ENCODE peak calls at places on chromosomes 5 and 9, in six cellular contexts. N, G, K, H, S and B are unnamed samples.

GRCh38 chr5:135219868-135220267 is 179.2 kb downstream of the MACROH2A1 start:
- DNase-seq in N (no peak), K (peak), S (no peak), G (no peak), H (no peak), B (no peak)

GRCh38 chr5:155082401-155082800 is 68.8 kb downstream of the KIF4B start:
- DNase-seq in K (no peak), G (no peak), S (no peak), N (no peak), H (no peak), B (no peak)

GRCh38 chr9:134589748-134590147 is 51.9 kb upstream of the COL5A1 start:
- DNase-seq in N (no peak), G (no peak), H (no peak), K (peak), S (no peak), B (no peak)

GRCh38 chr9:123834907-123835562 is 94.9 kb downstream of the DENND1A start:
- DNase-seq in G (no peak), N (peak), S (peak), H (no peak), K (no peak), B (no peak)

GRCh38 chr9:123696476-123696875 is 233.4 kb downstream of the DENND1A start:
- DNase-seq in G (no peak), K (no peak), S (no peak), N (no peak), H (no peak), B (no peak)

GRCh38 chr9:133742849-133743444 is 4.8 kb upstream of the SARDH start:
- DNase-seq in H (peak), G (peak), S (peak), N (peak), K (peak), B (peak)

GRCh38 chr5:128053291-128053954 is 30.1 kb upstream of the SLC12A2 start:
- DNase-seq in G (no peak), N (no peak), H (no peak), S (no peak), K (no peak), B (no peak)

GRCh38 chr5:142770650-142771609 is 753 bp downstream of the ARHGAP26 start:
- DNase-seq in K (peak), N (peak), H (peak), S (peak), G (peak), B (no peak)

GRCh38 chr9:94875300-94876063 is 149.0 kb downstream of the AOPEP start:
- DNase-seq in K (no peak), H (no peak), N (peak), S (peak), G (no peak), B (no peak)

GRCh38 chr5:45696206-45696836 is at the start of gene HCN1:
- DNase-seq in K (peak), N (peak), H (peak), S (peak), G (no peak), B (peak)

GRCh38 chr9:3981897-3982296 is 318.0 kb downstream of the GLIS3 start:
- DNase-seq in S (no peak), G (no peak), N (no peak), H (no peak), K (no peak), B (no peak)

GRCh38 chr9:73714294-73714693 is 562.6 kb downstream of the ANXA1 start:
- DNase-seq in H (no peak), G (no peak), K (no peak), S (no peak), N (no peak), B (no peak)

GRCh38 chr9:133063500-133064231 is 1.9 kb downstream of the CEL start:
- DNase-seq in H (no peak), S (no peak), G (no peak), N (no peak), K (no peak), B (no peak)

GRCh38 chr9:100106616-100107015 is 7.6 kb downstream of the INVS start:
- DNase-seq in K (no peak), G (no peak), H (no peak), S (no peak), N (no peak), B (no peak)

GRCh38 chr9:5563886-5564285 is 53.6 kb downstream of the PDCD1LG2 start:
- DNase-seq in G (no peak), S (no peak), H (no peak), N (no peak), K (no peak), B (no peak)

GRCh38 chr5:65359981-65360380 is 121.7 kb downstream of the ADAMTS6 start:
- DNase-seq in G (no peak), H (no peak), S (no peak), K (no peak), N (no peak), B (no peak)

GRCh38 chr9:131747352-131747751 is 7.5 kb upstream of the RAPGEF1 start:
- DNase-seq in S (peak), K (no peak), G (peak), H (no peak), N (no peak), B (no peak)

GRCh38 chr5:168654225-168654624 is 75.1 kb upstream of the PANK3 start:
- DNase-seq in N (no peak), G (no peak), H (peak), K (no peak), S (no peak), B (no peak)

GRCh38 chr5:163408311-163408923 is 29.0 kb upstream of the CCNG1 start:
- DNase-seq in K (no peak), N (peak), S (peak), G (peak), H (no peak), B (no peak)

GRCh38 chr9:134291961-134292871 is 34.0 kb upstream of the RXRA start:
- DNase-seq in K (no peak), G (no peak), S (no peak), N (no peak), H (no peak), B (no peak)

GRCh38 chr5:120528609-120529008 is 64.5 kb downstream of the PRR16 start:
- DNase-seq in N (no peak), S (no peak), H (no peak), K (no peak), G (no peak), B (no peak)

GRCh38 chr5:1204693-1205242 is 3.4 kb downstream of the SLC6A19 start:
- DNase-seq in H (no peak), G (peak), N (no peak), S (no peak), K (no peak), B (no peak)

GRCh38 chr5:54656261-54656728 is 138.7 kb downstream of the SNX18 start:
- DNase-seq in K (no peak), G (no peak), N (no peak), H (no peak), S (no peak), B (no peak)

GRCh38 chr5:54523534-54523933 is 6.0 kb downstream of the SNX18 start:
- DNase-seq in S (no peak), K (no peak), H (no peak), G (no peak), N (no peak), B (no peak)

GRCh38 chr5:115296130-115296997 is at the start of gene CCDC112:
- DNase-seq in S (peak), G (peak), N (peak), H (peak), K (peak), B (peak)

GRCh38 chr9:128160603-128160987 is 530 bp downstream of the BBLN start:
- DNase-seq in G (no peak), H (no peak), N (peak), K (no peak), S (peak), B (no peak)

GRCh38 chr9:96232539-96233241 is 69.3 kb downstream of the HSD17B3 start:
- DNase-seq in N (peak), G (peak), H (peak), S (peak), K (no peak), B (no peak)

GRCh38 chr9:69012690-69013403 is 1.1 kb downstream of the PRKACG start:
- DNase-seq in S (no peak), G (no peak), K (no peak), N (peak), H (no peak), B (no peak)

GRCh38 chr9:95581900-95582299 is 65.1 kb upstream of the PTCH1 start:
- DNase-seq in K (no peak), S (no peak), H (no peak), G (no peak), N (no peak), B (no peak)

GRCh38 chr9:107312651-107313050 is 29.6 kb downstream of the RAD23B start:
- DNase-seq in G (no peak), K (no peak), N (no peak), S (no peak), H (no peak), B (no peak)

GRCh38 chr9:129620669-129621295 is at the start of gene C9orf50:
- DNase-seq in N (no peak), K (no peak), S (no peak), G (no peak), H (no peak), B (no peak)

GRCh38 chr5:44252545-44252944 is 136.7 kb downstream of the FGF10 start:
- DNase-seq in N (no peak), K (no peak), G (no peak), H (no peak), S (no peak), B (no peak)

GRCh38 chr9:69215774-69216482 is 41.9 kb downstream of the TJP2 start:
- DNase-seq in S (no peak), K (no peak), H (no peak), N (no peak), G (no peak), B (no peak)

GRCh38 chr9:108296056-108296455 is 559.7 kb downstream of the ACTL7B start:
- DNase-seq in K (no peak), G (no peak), H (no peak), S (no peak), N (no peak), B (no peak)

GRCh38 chr5:11504794-11505193 is 399.5 kb downstream of the CTNND2 start:
- DNase-seq in S (no peak), G (peak), N (no peak), K (no peak), H (no peak), B (no peak)

GRCh38 chr9:79220246-79220645 is 351.5 kb upstream of the TLE4 start:
- DNase-seq in N (no peak), H (no peak), K (no peak), G (no peak), S (no peak), B (no peak)

GRCh38 chr9:18281291-18281690 is 192.7 kb upstream of the ADAMTSL1 start:
- DNase-seq in H (no peak), N (no peak), S (no peak), G (no peak), K (no peak), B (no peak)

GRCh38 chr9:89448381-89448780 is 49.5 kb downstream of the SEMA4D start:
- DNase-seq in K (no peak), H (no peak), S (no peak), N (peak), G (no peak), B (no peak)

GRCh38 chr9:89445135-89445797 is 52.6 kb downstream of the SEMA4D start:
- DNase-seq in G (no peak), S (no peak), N (no peak), H (no peak), K (no peak), B (no peak)

GRCh38 chr9:89447416-89447815 is 50.5 kb downstream of the SEMA4D start:
- DNase-seq in N (no peak), K (no peak), S (no peak), H (no peak), G (no peak), B (no peak)

GRCh38 chr9:89445801-89446228 is 52.1 kb downstream of the SEMA4D start:
- DNase-seq in N (no peak), K (no peak), H (no peak), S (no peak), G (no peak), B (no peak)

DNA sequence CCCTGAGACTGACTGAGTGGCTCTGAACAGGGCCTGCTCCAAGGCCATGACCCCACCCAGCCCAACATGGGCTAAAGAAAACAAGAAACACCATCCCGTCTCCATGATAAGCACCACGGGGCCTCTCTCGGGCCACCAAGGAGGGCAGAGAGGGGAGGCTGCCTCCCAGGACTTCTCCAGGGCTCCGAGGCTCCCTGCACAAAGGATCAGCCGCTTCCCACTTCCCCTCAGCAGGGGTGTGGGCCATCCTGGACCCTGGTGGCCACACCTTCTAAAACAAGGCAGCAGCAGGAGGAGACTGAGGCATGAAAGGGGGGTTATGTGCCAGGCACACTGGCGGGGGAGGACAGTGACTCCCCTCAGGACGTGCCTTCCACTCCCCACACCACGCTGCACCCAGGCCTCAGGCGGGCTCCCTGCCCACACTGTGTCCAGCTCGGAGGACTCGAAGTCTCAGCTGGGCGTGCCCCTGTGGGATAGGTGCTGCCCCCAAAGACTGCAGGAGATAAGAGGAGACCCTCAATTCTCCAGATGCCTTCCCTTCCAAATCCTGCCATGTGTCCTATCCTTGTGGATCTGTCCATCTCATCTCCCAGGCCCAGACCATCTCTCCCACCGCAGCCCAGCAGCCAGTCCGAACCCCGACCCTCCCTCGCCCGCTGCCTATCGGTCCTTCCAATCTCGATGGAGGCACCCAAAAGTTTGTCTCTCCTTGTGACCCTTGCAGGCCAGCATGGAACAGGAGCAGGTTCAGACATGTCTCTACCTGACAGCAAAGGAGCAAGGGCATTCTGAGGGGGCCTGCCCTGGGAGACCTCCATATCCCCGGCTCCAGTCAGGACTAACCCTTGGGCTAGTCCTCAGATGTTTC is 51.2 kb downstream of the SEMA4D start:
- DNase-seq in N (no peak), K (no peak), S (no peak), H (no peak), G (no peak), B (no peak)
- TF ChIP-seq CTCF in N (no peak), K (no peak), S (no peak), H (no peak), G (no peak), B (no peak)

DNA sequence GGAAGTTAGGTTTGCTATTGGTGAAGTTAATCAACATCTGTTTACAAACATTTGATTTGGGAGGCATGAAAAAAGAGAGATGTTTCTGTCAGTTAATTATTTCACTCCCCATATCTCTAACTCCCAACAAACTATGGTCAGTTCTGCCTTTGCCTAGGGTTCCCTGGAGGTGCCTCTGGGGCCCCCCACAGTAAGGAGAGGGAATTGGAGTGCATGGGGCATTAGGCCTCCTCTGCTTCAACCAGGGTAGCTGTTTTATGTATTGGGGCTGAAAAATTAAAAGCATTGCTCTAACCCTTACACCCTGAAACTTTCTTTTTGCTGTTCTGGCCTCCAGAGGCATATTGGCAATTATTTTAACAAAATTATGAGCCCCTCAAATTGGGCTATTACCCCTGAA is 32.3 kb downstream of the RUSC2 start:
- DNase-seq in K (no peak), G (no peak), S (no peak), N (no peak), H (no peak), B (no peak)
- TF ChIP-seq CTCF in K (peak), G (no peak), S (no peak), N (no peak), H (no peak), B (no peak)

DNA sequence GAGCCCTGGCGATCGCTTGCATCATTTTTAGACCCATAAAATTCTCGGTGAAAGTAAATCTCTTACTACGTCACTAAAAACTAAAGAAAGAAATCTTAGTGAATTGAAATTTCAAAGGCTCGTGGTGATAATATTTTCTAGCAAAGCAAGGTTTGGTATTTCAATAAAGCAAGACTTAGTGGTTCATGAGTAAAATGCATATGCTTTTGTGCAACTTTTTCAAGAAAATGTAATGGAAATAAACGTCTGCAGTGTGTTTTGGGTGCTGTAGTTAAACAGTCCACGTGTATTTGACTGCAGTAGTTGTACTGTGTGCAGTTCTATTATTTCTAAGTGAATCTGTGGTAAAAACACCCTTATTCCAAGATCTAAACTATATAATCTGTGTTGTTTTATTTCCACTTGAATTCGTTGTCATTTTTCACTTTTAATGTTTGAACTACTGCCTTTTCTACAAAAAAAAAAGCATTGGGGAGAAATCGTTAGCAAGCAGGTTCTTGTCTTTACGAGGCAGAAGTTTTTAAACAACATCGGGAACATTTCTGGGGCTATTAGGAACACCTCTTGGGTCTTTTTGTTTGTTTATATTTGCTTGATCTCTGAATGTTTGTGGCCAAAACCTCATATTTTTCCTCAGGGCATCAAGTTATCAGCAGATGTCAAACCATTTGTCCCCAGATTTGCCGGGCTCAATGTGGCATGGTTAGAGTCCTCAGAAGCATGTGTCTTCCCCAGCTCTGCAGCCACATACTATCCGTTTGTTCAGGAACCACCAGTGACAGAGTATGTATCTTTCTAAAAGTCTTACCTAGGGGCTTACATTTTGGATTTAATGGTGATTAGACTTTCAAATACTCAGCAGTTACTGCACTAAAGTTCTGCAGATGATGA is 960 bp downstream of the SECISBP2 start:
- DNase-seq in G (no peak), S (no peak), H (no peak), N (no peak), K (no peak), B (no peak)
- TF ChIP-seq CTCF in G (peak), S (no peak), H (no peak), N (no peak), K (no peak), B (no peak)

DNA sequence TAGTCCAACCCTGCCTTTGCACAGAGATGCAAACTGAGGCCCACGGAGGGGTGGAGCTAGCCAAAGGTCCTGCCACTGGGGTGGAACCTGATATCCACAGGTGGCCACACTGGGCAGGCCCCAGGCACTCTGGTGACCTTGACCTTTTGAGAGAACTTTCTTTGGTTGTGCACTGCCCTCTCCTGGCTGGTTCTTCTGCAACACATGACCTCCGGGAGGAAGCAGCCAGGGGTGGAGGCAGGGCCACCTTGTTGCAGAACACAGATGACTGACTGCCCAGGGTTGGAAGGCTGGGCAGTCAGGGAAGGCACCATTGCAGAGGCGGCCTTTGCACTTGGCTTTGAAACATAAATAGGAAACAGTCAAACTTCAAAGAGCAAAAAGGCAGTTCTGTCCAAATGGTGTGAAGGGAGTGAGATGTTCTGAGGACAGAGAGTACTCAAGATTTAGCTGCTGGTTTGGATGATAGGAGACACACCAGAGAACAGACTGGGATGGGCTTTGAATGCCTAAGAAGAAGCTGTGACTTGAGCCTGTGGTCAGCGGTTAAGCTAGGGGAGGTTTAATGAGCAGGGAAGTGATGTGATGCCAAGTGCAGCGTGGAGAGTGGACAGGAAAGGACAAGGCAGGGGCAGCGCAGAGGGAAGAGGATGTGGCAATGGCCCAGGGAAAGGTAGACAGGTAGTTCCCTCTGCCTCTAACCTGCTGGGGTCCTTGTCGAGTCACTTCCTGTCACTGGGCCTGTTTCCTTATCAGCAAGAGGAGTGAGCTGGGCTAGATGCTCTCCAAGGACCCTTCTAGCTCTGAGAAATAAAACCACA is 6.8 kb upstream of the TCOF1 start:
- DNase-seq in K (no peak), N (peak), H (peak), S (peak), G (peak), B (peak)
- TF ChIP-seq CTCF in K (peak), N (peak), H (peak), S (peak), G (peak), B (no peak)

GRCh38 chr9:26770821-26771220 is 121.8 kb downstream of the CAAP1 start:
- DNase-seq in G (no peak), K (no peak), S (no peak), N (no peak), H (no peak), B (no peak)

GRCh38 chr9:26773054-26773453 is 119.5 kb downstream of the CAAP1 start:
- DNase-seq in H (no peak), N (no peak), K (no peak), S (no peak), G (no peak), B (no peak)

GRCh38 chr9:26768196-26768595 is 124.4 kb downstream of the CAAP1 start:
- DNase-seq in G (no peak), N (no peak), S (no peak), H (no peak), K (no peak), B (no peak)
- TF ChIP-seq CTCF in G (no peak), N (no peak), S (no peak), H (no peak), K (no peak), B (no peak)

GRCh38 chr9:120730661-120731514 is 16.6 kb upstream of the MEGF9 start:
- DNase-seq in S (no peak), G (peak), K (no peak), N (no peak), H (no peak), B (no peak)

GRCh38 chr9:120734607-120735006 is 20.3 kb upstream of the MEGF9 start:
- DNase-seq in S (no peak), K (no peak), N (no peak), G (no peak), H (no peak), B (no peak)

GRCh38 chr9:120726484-120726883 is 12.2 kb upstream of the MEGF9 start:
- DNase-seq in K (no peak), S (no peak), H (no peak), N (no peak), G (no peak), B (no peak)

GRCh38 chr9:120733190-120733589 is 18.9 kb upstream of the MEGF9 start:
- DNase-seq in G (no peak), K (no peak), N (no peak), S (no peak), H (no peak), B (no peak)

GRCh38 chr9:120729796-120730195 is 15.5 kb upstream of the MEGF9 start:
- DNase-seq in G (no peak), S (no peak), H (no peak), N (no peak), K (no peak), B (no peak)
- TF ChIP-seq CTCF in G (no peak), S (peak), H (no peak), N (peak), K (peak), B (no peak)